ENCODE peak calls at places on chromosomes 12 and 14, in seven cellular contexts. J, X, Q, H, R, O and T are unnamed samples. For H3K27me3, the result is how much of the 10 kb centered on the place peaks cover.

GRCh38 chr14:102795060-102795925 is 18.0 kb downstream of the TRAF3 start:
- DNase-seq in O (peak), R (peak), J (peak), Q (no peak), H (no peak), X (no peak), T (no peak)

GRCh38 chr14:89566180-89566579 is 149.1 kb upstream of the FOXN3 start:
- DNase-seq in O (no peak), J (no peak), Q (no peak), X (no peak), R (no peak), H (no peak), T (no peak)

GRCh38 chr14:90072350-90072749 is 10.6 kb downstream of the KCNK13 start:
- DNase-seq in H (no peak), X (no peak), R (no peak), O (no peak), J (no peak), Q (no peak), T (no peak)

GRCh38 chr14:105473677-105474477 is 744 bp upstream of the CRIP2 start:
- DNase-seq in X (peak), Q (peak), O (peak), J (peak), R (peak), H (peak), T (peak)

GRCh38 chr14:58272589-58273372 is 25.6 kb upstream of the ARID4A start:
- DNase-seq in Q (no peak), R (no peak), O (peak), J (peak), X (no peak), H (no peak), T (no peak)

GRCh38 chr14:34700622-34701130 is 13.7 kb downstream of the CFL2 start:
- DNase-seq in J (no peak), R (no peak), H (no peak), X (no peak), Q (no peak), O (no peak), T (no peak)

GRCh38 chr12:120397827-120398563 is 29.0 kb upstream of the MSI1 start:
- DNase-seq in Q (peak), R (no peak), H (no peak), O (no peak), X (no peak), J (peak), T (no peak)

GRCh38 chr14:105931808-105932483 is 405.6 kb downstream of the TMEM121 start:
- DNase-seq in Q (no peak), O (no peak), H (no peak), X (peak), R (peak), J (peak), T (no peak)

GRCh38 chr12:67804168-67804567 is 155.6 kb downstream of the DYRK2 start:
- DNase-seq in H (no peak), O (no peak), X (no peak), R (no peak), J (no peak), Q (no peak), T (no peak)

GRCh38 chr14:52267501-52268190 is at the start of gene PTGDR:
- DNase-seq in R (no peak), X (no peak), H (peak), O (peak), Q (peak), J (peak), T (no peak)
- H3K27me3 ChIP-seq in R (under half), X (under half), H (under half), O (under half), Q (under half), J (under half), T (under half)

GRCh38 chr14:28913056-28913455 is 146.5 kb downstream of the FOXG1 start:
- DNase-seq in O (no peak), H (no peak), Q (no peak), J (no peak), R (no peak), X (no peak), T (no peak)
- TF ChIP-seq CTCF in O (no peak), H (no peak), Q (no peak), J (no peak), R (no peak), X (no peak), T (no peak)

DNA sequence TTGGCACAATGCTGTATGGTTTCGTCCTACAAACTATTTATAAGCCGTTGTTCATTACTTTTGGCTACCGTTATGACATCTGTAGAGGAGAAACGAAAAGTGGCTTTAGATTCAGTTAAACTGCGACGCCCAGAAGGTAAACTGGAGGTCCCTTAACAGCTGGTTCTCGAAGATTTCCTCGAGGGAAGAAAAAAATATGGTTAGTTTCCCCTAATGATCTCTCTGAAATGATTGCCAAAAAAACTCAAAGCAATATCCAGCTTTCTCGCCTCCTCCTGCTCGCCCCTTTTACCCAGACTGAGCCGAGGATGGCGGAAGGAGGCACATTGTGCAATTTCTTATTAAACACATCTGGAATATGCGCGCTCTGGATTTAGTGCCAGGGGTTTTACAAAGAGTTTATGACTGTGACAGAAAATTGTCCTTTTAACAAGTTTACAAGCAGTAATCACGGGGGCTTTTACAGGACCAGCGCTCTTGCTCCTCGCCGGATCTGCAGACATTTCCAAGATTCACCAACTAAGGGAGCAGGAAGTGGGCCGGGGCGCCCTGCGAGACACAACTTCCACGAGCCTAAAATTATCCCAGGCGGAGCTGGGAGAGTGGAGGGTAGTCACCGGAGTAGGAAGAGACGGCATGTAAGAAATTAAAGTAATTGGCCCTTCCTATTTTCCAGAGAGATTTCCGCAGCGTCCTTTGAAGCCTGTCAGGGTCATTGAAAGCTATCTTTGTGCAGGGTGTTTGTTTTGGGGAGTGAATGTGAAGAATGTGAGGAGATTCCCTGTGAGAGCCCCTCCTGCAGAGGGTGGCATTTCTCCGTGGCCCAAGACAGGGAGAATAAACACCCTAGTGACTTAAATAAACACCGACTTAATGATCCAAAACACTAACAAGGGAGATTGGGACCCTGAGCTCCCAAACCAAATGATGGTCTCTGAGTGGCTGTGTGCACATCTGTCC is 5.6 kb downstream of the SIX1 start:
- DNase-seq in H (no peak), Q (no peak), J (no peak), O (no peak), X (no peak), R (no peak), T (no peak)
- H3K27me3 ChIP-seq in H (under half), Q (half or more), J (half or more), O (half or more), X (half or more), R (under half), T (under half)

DNA sequence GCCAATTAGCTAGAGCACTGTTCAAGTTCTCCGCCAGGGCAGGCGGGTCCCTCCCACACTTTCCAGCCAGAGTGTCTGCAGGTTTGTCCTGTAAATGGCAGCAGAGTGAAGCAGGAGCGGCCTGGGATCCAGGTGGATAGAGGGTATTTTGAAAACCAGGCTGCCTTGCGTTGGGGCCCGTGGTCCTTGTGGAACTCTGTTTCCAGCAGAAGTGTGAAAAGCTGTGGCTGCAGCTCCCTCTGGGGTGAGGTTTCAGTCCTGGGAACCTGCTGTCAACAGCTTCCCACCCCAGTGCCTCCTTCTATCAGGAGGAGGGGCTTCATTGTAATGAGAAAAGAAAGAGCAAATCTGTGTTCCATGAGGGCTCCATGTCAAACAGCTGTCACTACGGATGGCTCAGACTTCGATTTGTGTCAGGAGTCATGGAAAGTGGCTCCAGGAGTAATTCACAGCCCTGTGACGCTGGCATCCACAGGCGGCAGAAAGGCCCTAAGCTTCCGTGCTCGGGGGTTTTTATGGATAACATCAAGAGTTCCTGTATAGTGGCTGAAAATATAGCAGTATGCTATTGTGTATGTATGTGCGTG is 210.6 kb upstream of the TMEM132C start:
- DNase-seq in H (no peak), O (no peak), R (no peak), Q (no peak), X (peak), J (no peak), T (peak)
- TF ChIP-seq CTCF in H (no peak), O (no peak), R (no peak), Q (no peak), X (no peak), J (no peak), T (peak)